ENCODE peak calls at places on chromosomes 13 and 19, in six cellular contexts. I is AG04450, J is mucosa of gallbladder, F is left cardiac atrium, M is transverse colon, B is substantia nigra. U is an unnamed sample.

GRCh38 chr19:4115050-4115817 is 8.7 kb downstream of the MAP2K2 start:
- DNase-seq in I (no peak), J (peak), F (no peak), M (peak), B (no peak), U (no peak)

GRCh38 chr13:107104631-107105030 is 536.7 kb upstream of the ARGLU1 start:
- DNase-seq in I (peak), J (no peak), F (no peak), M (no peak), B (no peak), U (no peak)

GRCh38 chr13:111158136-111158805 is 43.2 kb downstream of the ARHGEF7 start:
- DNase-seq in I (no peak), J (no peak), F (no peak), M (no peak), B (no peak), U (peak)

GRCh38 chr13:74132768-74133656 is 1.2 kb downstream of the KLF12 start:
- DNase-seq in I (no peak), J (no peak), F (peak), M (peak), B (peak), U (peak)

GRCh38 chr19:11046608-11047354 is 42.5 kb upstream of the LDLR start:
- DNase-seq in I (no peak), J (no peak), F (no peak), M (no peak), B (no peak), U (no peak)

GRCh38 chr19:35851213-35852028 is 883 bp downstream of the NPHS1 start:
- DNase-seq in I (no peak), J (no peak), F (no peak), M (no peak), B (no peak), U (peak)

GRCh38 chr19:53659292-53659691 is 27.5 kb downstream of the DPRX start:
- DNase-seq in I (no peak), J (peak), F (peak), M (no peak), B (peak), U (peak)

GRCh38 chr13:21328201-21328600 is 130.9 kb downstream of the ZDHHC20 start:
- DNase-seq in I (no peak), J (no peak), F (no peak), M (no peak), B (no peak), U (no peak)

GRCh38 chr19:13207237-13208130 is 57.3 kb downstream of the IER2 start:
- DNase-seq in I (no peak), J (no peak), F (peak), M (no peak), B (no peak), U (no peak)

GRCh38 chr19:35860818-35861639 is 4.3 kb downstream of the KIRREL2 start:
- DNase-seq in I (no peak), J (no peak), F (no peak), M (no peak), B (no peak), U (no peak)

GRCh38 chr19:36573948-36574726 is 1.0 kb upstream of the ZNF529 start:
- DNase-seq in I (no peak), J (no peak), F (no peak), M (peak), B (no peak), U (no peak)

GRCh38 chr19:41189425-41190065 is 3.5 kb upstream of the CYP2S1 start:
- DNase-seq in I (no peak), J (no peak), F (no peak), M (no peak), B (no peak), U (no peak)

GRCh38 chr19:46218160-46218559 is 11.4 kb upstream of the IGFL1 start:
- DNase-seq in I (no peak), J (peak), F (peak), M (no peak), B (no peak), U (no peak)

GRCh38 chr13:51222510-51223283 is 499 bp downstream of the FAM124A start:
- DNase-seq in I (no peak), J (no peak), F (peak), M (no peak), B (peak), U (no peak)

GRCh38 chr13:95641291-95641811 is 3.2 kb downstream of the DZIP1 start:
- DNase-seq in I (no peak), J (no peak), F (no peak), M (peak), B (no peak), U (no peak)

GRCh38 chr19:29530549-29531457 is 5.0 kb downstream of the VSTM2B start:
- DNase-seq in I (no peak), J (no peak), F (no peak), M (no peak), B (no peak), U (no peak)

GRCh38 chr19:42295831-42296525 is 6.0 kb upstream of the PRR19 start:
- DNase-seq in I (no peak), J (peak), F (peak), M (peak), B (peak), U (peak)

GRCh38 chr13:106887686-106888085 is 319.7 kb upstream of the ARGLU1 start:
- DNase-seq in I (no peak), J (no peak), F (no peak), M (no peak), B (no peak), U (no peak)

GRCh38 chr19:42254083-42254849 is 662 bp downstream of the ERF start:
- DNase-seq in I (no peak), J (peak), F (peak), M (peak), B (peak), U (peak)

GRCh38 chr13:110644892-110645521 is 29.7 kb downstream of the NAXD start:
- DNase-seq in I (peak), J (peak), F (peak), M (peak), B (peak), U (peak)

GRCh38 chr13:38766799-38767198 is 79.9 kb downstream of the FREM2 start:
- DNase-seq in I (no peak), J (no peak), F (no peak), M (no peak), B (no peak), U (no peak)

GRCh38 chr13:110109140-110109783 is 197.7 kb downstream of the COL4A1 start:
- DNase-seq in I (no peak), J (no peak), F (no peak), M (no peak), B (no peak), U (no peak)

GRCh38 chr13:48448963-48449614 is 36.2 kb upstream of the LPAR6 start:
- DNase-seq in I (peak), J (no peak), F (no peak), M (no peak), B (no peak), U (no peak)

GRCh38 chr19:8663920-8664670 is 33.7 kb downstream of the NFILZ start:
- DNase-seq in I (no peak), J (no peak), F (no peak), M (no peak), B (no peak), U (no peak)

GRCh38 chr19:45146716-45147337 is 14.0 kb downstream of the NKPD1 start:
- DNase-seq in I (no peak), J (no peak), F (no peak), M (no peak), B (no peak), U (no peak)

GRCh38 chr19:54620464-54620863 is 9.8 kb upstream of the LILRB1 start:
- DNase-seq in I (no peak), J (no peak), F (no peak), M (no peak), B (no peak), U (no peak)

GRCh38 chr19:11361037-11361770 is 6.0 kb downstream of the PLPPR2 start:
- DNase-seq in I (no peak), J (peak), F (peak), M (peak), B (no peak), U (peak)

GRCh38 chr19:1752757-1753728 is at the start of gene ONECUT3:
- DNase-seq in I (no peak), J (no peak), F (no peak), M (no peak), B (no peak), U (no peak)

GRCh38 chr13:40187836-40188591 is 478.4 kb downstream of the FOXO1 start:
- DNase-seq in I (no peak), J (no peak), F (no peak), M (no peak), B (no peak), U (no peak)

GRCh38 chr19:33175886-33176669 is 18.1 kb upstream of the LRP3 start:
- DNase-seq in I (no peak), J (no peak), F (peak), M (no peak), B (no peak), U (peak)

GRCh38 chr19:15779756-15780476 is 7.5 kb upstream of the OR10H5 start:
- DNase-seq in I (no peak), J (peak), F (peak), M (peak), B (peak), U (peak)

GRCh38 chr19:13995878-13996765 is 10.0 kb downstream of the RFX1 start:
- DNase-seq in I (no peak), J (no peak), F (no peak), M (no peak), B (no peak), U (no peak)

GRCh38 chr19:1683869-1684572 is 31.6 kb upstream of the TCF3 start:
- DNase-seq in I (no peak), J (no peak), F (no peak), M (no peak), B (no peak), U (no peak)

GRCh38 chr19:2974342-2974932 is 2.9 kb upstream of the TLE6 start:
- DNase-seq in I (no peak), J (no peak), F (peak), M (no peak), B (peak), U (no peak)

GRCh38 chr19:49442793-49443365 is 1.6 kb upstream of the SLC17A7 start:
- DNase-seq in I (peak), J (peak), F (peak), M (peak), B (no peak), U (peak)

GRCh38 chr13:33251131-33251629 is 34.4 kb downstream of the STARD13 start:
- DNase-seq in I (peak), J (peak), F (peak), M (no peak), B (peak), U (no peak)

GRCh38 chr19:3338541-3339181 is 27.7 kb upstream of the NFIC start:
- DNase-seq in I (no peak), J (peak), F (no peak), M (peak), B (no peak), U (peak)